ENCODE peak calls at places on chromosome 7, in eight cellular contexts. M is DND-41; U is effector memory CD4-positive, alpha-beta T cell; C is SJSA1; V is naive thymus-derived CD4-positive, alpha-beta T cell; E is H9; T is keratinocyte; N is tibial nerve. R is an unnamed sample. For H3K27me3, the result is how much of the 10 kb centered on the place peaks cover.

GRCh38 chr7:73907554-73908122 is 46.7 kb downstream of the TMEM270 start:
- DNase-seq in M (no peak), U (no peak), C (no peak), V (no peak), E (no peak), T (no peak), N (peak), R (no peak)

GRCh38 chr7:148191391-148192076 is 399.0 kb upstream of the C7orf33 start:
- DNase-seq in M (no peak), U (no peak), C (no peak), V (no peak), E (no peak), T (no peak), N (no peak), R (no peak)

GRCh38 chr7:117645456-117646181 is 165.8 kb downstream of the CFTR start:
- DNase-seq in M (no peak), U (no peak), C (peak), V (no peak), E (no peak), T (peak), N (no peak), R (peak)

GRCh38 chr7:70678621-70679251 is 453.2 kb upstream of the GALNT17 start:
- DNase-seq in M (peak), U (no peak), C (no peak), V (no peak), E (no peak), T (no peak), N (no peak), R (no peak)

GRCh38 chr7:10104292-10104691 is 869.4 kb upstream of the PHF14 start:
- DNase-seq in M (no peak), U (no peak), C (no peak), V (no peak), E (no peak), T (no peak), N (no peak), R (no peak)

GRCh38 chr7:40944981-40945585 is 757.8 kb downstream of the INHBA start:
- DNase-seq in M (no peak), U (no peak), C (no peak), V (no peak), E (no peak), T (no peak), N (no peak), R (no peak)

GRCh38 chr7:45927724-45928123 is 6.7 kb upstream of the IGFBP3 start:
- DNase-seq in M (no peak), U (no peak), C (no peak), V (no peak), E (no peak), T (no peak), N (no peak), R (no peak)

GRCh38 chr7:159095979-159096411 is 48.7 kb downstream of the VIPR2 start:
- DNase-seq in M (no peak), U (no peak), C (no peak), V (no peak), E (peak), T (no peak), N (no peak), R (no peak)

GRCh38 chr7:98569606-98570337 is 47.3 kb upstream of the NPTX2 start:
- DNase-seq in M (no peak), U (no peak), C (no peak), V (no peak), E (no peak), T (no peak), N (no peak), R (no peak)

GRCh38 chr7:41819645-41820044 is 116.8 kb upstream of the INHBA start:
- DNase-seq in M (no peak), U (no peak), C (no peak), V (no peak), E (no peak), T (no peak), N (no peak), R (no peak)

GRCh38 chr7:30755384-30756154 is 3.6 kb downstream of the INMT start:
- DNase-seq in M (no peak), U (no peak), C (no peak), V (no peak), E (no peak), T (no peak), N (peak), R (no peak)

GRCh38 chr7:27846388-27846787 is 106.4 kb downstream of the TAX1BP1 start:
- DNase-seq in M (no peak), U (no peak), C (no peak), V (no peak), E (no peak), T (peak), N (no peak), R (no peak)

GRCh38 chr7:6614941-6615737 is at the start of gene ZNF853:
- DNase-seq in M (no peak), U (no peak), C (no peak), V (no peak), E (no peak), T (no peak), N (no peak), R (no peak)

GRCh38 chr7:142646274-142646895 is 102.9 kb upstream of the PRSS1 start:
- DNase-seq in M (no peak), U (no peak), C (no peak), V (no peak), E (no peak), T (no peak), N (no peak), R (no peak)

GRCh38 chr7:37495574-37496184 is 47.0 kb upstream of the ELMO1 start:
- DNase-seq in M (no peak), U (no peak), C (no peak), V (peak), E (no peak), T (no peak), N (no peak), R (peak)

GRCh38 chr7:137578541-137578940 is 235.0 kb upstream of the PTN start:
- DNase-seq in M (no peak), U (no peak), C (no peak), V (no peak), E (no peak), T (no peak), N (no peak), R (no peak)

GRCh38 chr7:137579913-137580640 is 236.5 kb upstream of the PTN start:
- DNase-seq in M (no peak), U (no peak), C (peak), V (no peak), E (no peak), T (no peak), N (no peak), R (no peak)

GRCh38 chr7:137577184-137577583 is 233.7 kb upstream of the PTN start:
- DNase-seq in M (no peak), U (no peak), C (peak), V (no peak), E (no peak), T (no peak), N (no peak), R (no peak)

GRCh38 chr7:137574836-137575235 is 231.3 kb upstream of the PTN start:
- DNase-seq in M (no peak), U (no peak), C (no peak), V (no peak), E (no peak), T (no peak), N (no peak), R (no peak)

DNA sequence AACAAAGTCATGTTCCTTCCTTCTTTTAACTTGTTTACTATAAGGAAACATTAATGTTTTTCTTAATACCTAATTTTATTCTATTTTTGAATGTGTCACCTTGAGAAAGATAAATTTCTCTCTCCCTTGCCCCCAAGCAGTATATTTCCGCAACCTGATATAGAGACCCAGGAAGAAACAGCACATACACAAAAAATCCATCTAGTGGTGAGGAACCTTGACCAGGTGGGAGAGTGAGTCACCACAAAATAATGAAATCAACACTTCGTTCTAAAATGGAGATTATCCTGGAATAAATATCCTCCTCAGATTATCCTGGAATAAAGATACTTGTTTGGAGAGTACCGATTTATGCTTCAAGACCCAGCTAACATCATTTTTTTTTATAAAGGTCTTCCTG is 232.9 kb upstream of the PTN start:
- DNase-seq in M (no peak), U (no peak), C (no peak), V (no peak), E (no peak), T (no peak), N (no peak), R (no peak)
- H3K27me3 ChIP-seq in M (under half), U (under half), C (under half), V (under half), E (under half), T (under half), N (under half), R (under half)

GRCh38 chr7:92460510-92460909 is 13.2 kb downstream of the GATAD1 start:
- DNase-seq in M (no peak), U (no peak), C (no peak), V (no peak), E (no peak), T (no peak), N (no peak), R (no peak)
- H3K27ac ChIP-seq in M (no peak), U (no peak), C (no peak), V (no peak), E (no peak), T (no peak), N (no peak), R (no peak)

GRCh38 chr7:101303102-101303701 is 18.4 kb downstream of the IFT22 start:
- DNase-seq in M (no peak), U (no peak), C (no peak), V (no peak), E (peak), T (no peak), N (no peak), R (no peak)
- H3K27me3 ChIP-seq in M (under half), U (half or more), C (half or more), V (under half), E (under half), T (half or more), N (half or more), R (under half)

GRCh38 chr7:150633926-150634325 is 1.7 kb upstream of the GIMAP6 start:
- DNase-seq in M (no peak), U (no peak), C (no peak), V (no peak), E (no peak), T (no peak), N (no peak), R (no peak)

GRCh38 chr7:150627959-150628358 is 4.2 kb downstream of the GIMAP6 start:
- DNase-seq in M (no peak), U (no peak), C (no peak), V (no peak), E (no peak), T (no peak), N (no peak), R (no peak)

GRCh38 chr7:150631084-150631824 is 931 bp downstream of the GIMAP6 start:
- DNase-seq in M (peak), U (no peak), C (no peak), V (peak), E (no peak), T (no peak), N (no peak), R (no peak)

GRCh38 chr7:150631866-150632864 is at the start of gene GIMAP6:
- DNase-seq in M (peak), U (no peak), C (no peak), V (peak), E (no peak), T (no peak), N (no peak), R (no peak)

GRCh38 chr7:150629347-150629746 is 2.8 kb downstream of the GIMAP6 start:
- DNase-seq in M (no peak), U (no peak), C (no peak), V (no peak), E (no peak), T (no peak), N (no peak), R (no peak)
- H3K27ac ChIP-seq in M (peak), U (no peak), C (no peak), V (peak), E (no peak), T (no peak), N (no peak), R (no peak)

DNA sequence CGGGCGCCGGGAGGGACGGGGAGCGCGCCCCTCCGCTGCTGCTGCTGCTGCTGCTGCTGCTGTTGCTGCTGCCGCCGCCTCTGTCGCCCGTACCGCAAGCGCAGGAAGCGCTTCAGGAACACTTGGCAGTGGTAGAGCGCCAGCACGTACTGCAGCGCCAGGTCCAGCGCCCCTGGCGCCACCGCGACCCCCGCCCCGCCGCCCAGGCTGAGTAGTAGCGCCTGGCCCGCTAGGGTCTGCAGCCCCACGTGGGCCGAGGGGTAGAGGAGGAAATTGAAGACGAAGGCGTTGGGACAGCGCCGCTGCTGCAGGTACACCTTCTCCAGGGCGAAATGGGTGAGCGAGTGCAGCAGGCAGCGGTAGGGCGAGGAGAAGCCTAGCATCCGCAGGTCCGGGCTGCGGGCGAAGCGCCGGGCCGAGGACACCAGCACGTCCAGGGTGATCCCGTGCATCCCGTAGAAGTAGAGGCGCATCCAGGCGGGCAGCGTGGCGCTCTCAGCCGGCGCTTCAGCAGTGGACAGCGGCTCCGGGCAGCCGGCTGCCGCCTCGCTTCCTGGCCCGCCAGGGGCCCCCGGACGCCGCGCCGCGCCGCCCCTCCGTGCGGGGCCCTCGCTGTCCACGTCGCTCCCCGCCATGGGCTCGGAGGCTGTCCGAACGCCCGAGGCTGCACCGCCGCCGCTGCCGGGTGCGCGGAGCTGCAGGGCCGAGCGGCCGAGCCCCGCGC is at the start of gene TMEM229A:
- DNase-seq in M (no peak), U (no peak), C (peak), V (no peak), E (peak), T (no peak), N (no peak), R (no peak)
- H3K27me3 ChIP-seq in M (under half), U (under half), C (half or more), V (under half), E (under half), T (under half), N (under half), R (under half)

DNA sequence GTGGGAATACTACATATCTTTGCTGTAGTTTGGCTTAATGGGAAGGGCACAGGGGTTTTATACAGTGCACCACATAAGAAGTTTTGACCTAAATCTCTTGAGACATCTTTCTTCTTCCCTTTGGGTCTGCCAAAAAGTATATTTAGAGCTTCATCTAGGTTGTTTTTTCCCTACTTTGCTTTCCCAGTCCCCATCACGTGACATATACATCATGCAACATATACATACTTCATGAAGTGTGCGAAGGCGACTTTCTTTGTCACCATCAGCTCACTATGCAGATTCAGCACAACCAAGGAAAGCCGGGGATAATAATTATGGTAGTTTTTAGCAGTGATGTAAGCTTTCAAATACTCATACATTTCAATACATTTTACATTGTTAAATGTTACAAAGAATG is 177.1 kb upstream of the PPP1R3A start:
- DNase-seq in M (no peak), U (no peak), C (no peak), V (no peak), E (no peak), T (no peak), N (no peak), R (no peak)
- H3K27ac ChIP-seq in M (no peak), U (no peak), C (no peak), V (no peak), E (no peak), T (no peak), N (no peak), R (no peak)